ENCODE peak calls at places on chromosomes 7 and 10, in eight cellular contexts. Y, N, G, I, Q, L, K and F are unnamed samples.

GRCh38 chr7:32059289-32060045 is 10.7 kb downstream of the PDE1C start:
- DNase-seq in Y (no peak), N (peak; percentile 72), G (no peak), I (no peak), Q (no peak), L (no peak), K (no peak), F (no peak)

GRCh38 chr10:111076191-111076681 is 593 bp upstream of the ADRA2A start:
- DNase-seq in Y (peak; percentile 63), N (peak; percentile 32), G (no peak), I (peak; percentile 89), Q (peak; percentile 76), L (no peak), K (peak; percentile 46), F (no peak)

GRCh38 chr10:48607356-48608278 is 2.7 kb upstream of the ARHGAP22 start:
- DNase-seq in Y (peak; percentile 23), N (no peak), G (no peak), I (no peak), Q (no peak), L (no peak), K (no peak), F (no peak)

GRCh38 chr7:71404701-71405345 is 272.9 kb downstream of the GALNT17 start:
- DNase-seq in Y (no peak), N (no peak), G (no peak), I (no peak), Q (no peak), L (no peak), K (no peak), F (no peak)

GRCh38 chr7:138565451-138566114 is 105.5 kb downstream of the TRIM24 start:
- DNase-seq in Y (no peak), N (peak; percentile 22), G (no peak), I (no peak), Q (no peak), L (no peak), K (peak; percentile 24), F (no peak)

GRCh38 chr7:28433604-28434254 is 21.4 kb downstream of the CREB5 start:
- DNase-seq in Y (no peak), N (peak; percentile 43), G (no peak), I (no peak), Q (peak; percentile 88), L (no peak), K (no peak), F (no peak)

GRCh38 chr7:79282051-79282694 is 171.3 kb downstream of the MAGI2 start:
- DNase-seq in Y (peak; percentile 51), N (peak; percentile 76), G (no peak), I (no peak), Q (peak; percentile 11), L (no peak), K (no peak), F (no peak)

GRCh38 chr10:102565793-102566192 is 62.0 kb downstream of the SUFU start:
- DNase-seq in Y (no peak), N (no peak), G (no peak), I (no peak), Q (peak; percentile 71), L (no peak), K (no peak), F (no peak)

GRCh38 chr7:31878875-31879274 is 191.3 kb downstream of the PDE1C start:
- DNase-seq in Y (no peak), N (no peak), G (no peak), I (no peak), Q (no peak), L (no peak), K (no peak), F (no peak)

GRCh38 chr7:81515009-81515408 is 254.8 kb downstream of the HGF start:
- DNase-seq in Y (no peak), N (no peak), G (no peak), I (no peak), Q (no peak), L (no peak), K (no peak), F (no peak)

GRCh38 chr10:103593022-103593570 is 99.6 kb downstream of the NEURL1 start:
- DNase-seq in Y (no peak), N (no peak), G (no peak), I (no peak), Q (no peak), L (no peak), K (no peak), F (no peak)

GRCh38 chr7:209846-210245 is 17.5 kb downstream of the FAM20C start:
- DNase-seq in Y (no peak), N (no peak), G (no peak), I (no peak), Q (no peak), L (no peak), K (no peak), F (peak; percentile 82)

GRCh38 chr10:2362331-2362730 is 625.0 kb upstream of the ADARB2 start:
- DNase-seq in Y (no peak), N (no peak), G (no peak), I (no peak), Q (no peak), L (no peak), K (no peak), F (no peak)

GRCh38 chr10:18607979-18608378 is 43.4 kb downstream of the NSUN6 start:
- DNase-seq in Y (no peak), N (no peak), G (no peak), I (no peak), Q (no peak), L (no peak), K (no peak), F (no peak)

GRCh38 chr10:80268266-80268665 is 21.2 kb downstream of the MAT1A start:
- DNase-seq in Y (no peak), N (no peak), G (no peak), I (no peak), Q (no peak), L (no peak), K (no peak), F (no peak)

GRCh38 chr10:100184426-100185219 is 1.2 kb downstream of the ERLIN1 start:
- DNase-seq in Y (no peak), N (peak; percentile 36), G (no peak), I (no peak), Q (no peak), L (no peak), K (peak; percentile 35), F (no peak)

GRCh38 chr7:46034056-46034768 is 113.1 kb upstream of the IGFBP3 start:
- DNase-seq in Y (no peak), N (no peak), G (no peak), I (no peak), Q (no peak), L (no peak), K (no peak), F (no peak)

GRCh38 chr10:34854147-34854601 is 39.1 kb upstream of the PARD3 start:
- DNase-seq in Y (no peak), N (peak; percentile 87), G (no peak), I (no peak), Q (no peak), L (no peak), K (no peak), F (no peak)